ENCODE peak calls at places on chromosomes 3 and 15, in eight cellular contexts. One of them, this sample, is unnamed. For H3K4me1 and H3K36me3, the result is how much of the 10 kb centered on the place peaks cover.

GRCh38 chr3:87082806-87083440 is 92.0 kb upstream of the VGLL3 start:
- DNase-seq in cardiac muscle cell: peak
- DNase-seq in IMR-90: peak
- DNase-seq in tibial artery: no peak
- DNase-seq in SJSA1: no peak
- DNase-seq in body of pancreas: peak
- DNase-seq in gastrocnemius medialis: no peak
- DNase-seq in spleen: no peak
- DNase-seq in this sample: no peak

GRCh38 chr3:66472313-66473134 is 28.3 kb downstream of the LRIG1 start:
- DNase-seq in cardiac muscle cell: no peak
- DNase-seq in IMR-90: peak
- DNase-seq in tibial artery: no peak
- DNase-seq in SJSA1: peak
- DNase-seq in body of pancreas: no peak
- DNase-seq in gastrocnemius medialis: peak
- DNase-seq in spleen: no peak
- DNase-seq in this sample: no peak

GRCh38 chr15:25850154-25851111 is 12.7 kb downstream of the ATP10A start:
- DNase-seq in cardiac muscle cell: peak
- DNase-seq in IMR-90: peak
- DNase-seq in tibial artery: peak
- DNase-seq in SJSA1: peak
- DNase-seq in body of pancreas: peak
- DNase-seq in gastrocnemius medialis: peak
- DNase-seq in spleen: peak
- DNase-seq in this sample: peak

GRCh38 chr3:114764056-114764492 is 383.0 kb downstream of the ZBTB20 start:
- DNase-seq in cardiac muscle cell: no peak
- DNase-seq in IMR-90: peak
- DNase-seq in tibial artery: no peak
- DNase-seq in SJSA1: no peak
- DNase-seq in body of pancreas: no peak
- DNase-seq in gastrocnemius medialis: no peak
- DNase-seq in spleen: no peak
- DNase-seq in this sample: no peak

GRCh38 chr3:181486496-181486895 is 225.2 kb upstream of the SOX2 start:
- DNase-seq in cardiac muscle cell: no peak
- DNase-seq in IMR-90: no peak
- DNase-seq in tibial artery: no peak
- DNase-seq in SJSA1: no peak
- DNase-seq in body of pancreas: no peak
- DNase-seq in gastrocnemius medialis: no peak
- DNase-seq in spleen: no peak
- DNase-seq in this sample: no peak

GRCh38 chr15:90351479-90352108 is 490 bp upstream of the ZNF774 start:
- DNase-seq in cardiac muscle cell: no peak
- DNase-seq in IMR-90: no peak
- DNase-seq in tibial artery: peak
- DNase-seq in SJSA1: no peak
- DNase-seq in body of pancreas: no peak
- DNase-seq in gastrocnemius medialis: no peak
- DNase-seq in spleen: peak
- DNase-seq in this sample: peak

GRCh38 chr3:184085389-184085852 is 11.4 kb upstream of the HTR3E start:
- DNase-seq in cardiac muscle cell: no peak
- DNase-seq in IMR-90: peak
- DNase-seq in tibial artery: no peak
- DNase-seq in SJSA1: no peak
- DNase-seq in body of pancreas: no peak
- DNase-seq in gastrocnemius medialis: no peak
- DNase-seq in spleen: no peak
- DNase-seq in this sample: no peak

GRCh38 chr15:73755481-73755880 is 2.3 kb upstream of the INSYN1 start:
- DNase-seq in cardiac muscle cell: no peak
- DNase-seq in IMR-90: no peak
- DNase-seq in tibial artery: no peak
- DNase-seq in SJSA1: no peak
- DNase-seq in body of pancreas: no peak
- DNase-seq in gastrocnemius medialis: no peak
- DNase-seq in spleen: no peak
- DNase-seq in this sample: no peak

GRCh38 chr15:91852741-91853500 is 587 bp upstream of the SLCO3A1 start:
- DNase-seq in cardiac muscle cell: peak
- DNase-seq in IMR-90: peak
- DNase-seq in tibial artery: peak
- DNase-seq in SJSA1: peak
- DNase-seq in body of pancreas: peak
- DNase-seq in gastrocnemius medialis: peak
- DNase-seq in spleen: peak
- DNase-seq in this sample: peak

DNA sequence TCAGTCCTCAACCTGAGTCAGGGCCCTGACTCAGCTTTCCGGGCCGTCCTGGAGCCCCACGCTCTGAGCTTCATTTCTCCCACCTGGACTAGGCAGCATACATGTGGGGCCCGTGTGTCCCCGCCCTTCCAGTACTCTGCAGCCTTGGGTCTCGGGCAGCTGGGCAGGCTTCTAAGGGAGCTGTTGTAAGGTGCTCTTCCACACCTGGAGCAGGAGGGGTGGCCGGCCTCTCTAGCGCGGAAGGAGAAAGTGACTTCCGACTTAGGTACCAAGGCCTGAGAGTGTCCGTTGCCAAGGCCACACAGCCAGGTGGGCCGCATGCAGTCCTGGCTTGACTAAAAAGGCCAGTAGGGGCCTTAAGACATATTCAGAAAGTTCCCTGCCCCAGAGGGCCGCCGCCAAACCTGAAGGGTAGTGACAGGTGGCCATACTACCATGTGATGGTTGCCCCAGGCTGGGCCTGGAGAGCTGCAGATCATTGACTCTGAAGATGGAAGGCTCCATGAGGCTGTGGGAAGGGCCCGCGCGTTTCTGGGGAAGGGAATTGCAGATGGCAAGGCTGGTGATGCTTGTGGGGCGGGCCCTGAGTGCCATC is 9.4 kb upstream of the SEMA3B start:
- DNase-seq in cardiac muscle cell: no peak
- DNase-seq in IMR-90: no peak
- DNase-seq in tibial artery: no peak
- DNase-seq in SJSA1: no peak
- DNase-seq in body of pancreas: no peak
- DNase-seq in gastrocnemius medialis: no peak
- DNase-seq in spleen: no peak
- DNase-seq in this sample: no peak
- H3K4me1 ChIP-seq in cardiac muscle cell: under half
- H3K4me1 ChIP-seq in IMR-90: under half
- H3K4me1 ChIP-seq in tibial artery: under half
- H3K4me1 ChIP-seq in SJSA1: under half
- H3K4me1 ChIP-seq in body of pancreas: under half
- H3K4me1 ChIP-seq in gastrocnemius medialis: under half
- H3K4me1 ChIP-seq in spleen: half or more
- H3K4me1 ChIP-seq in this sample: under half

DNA sequence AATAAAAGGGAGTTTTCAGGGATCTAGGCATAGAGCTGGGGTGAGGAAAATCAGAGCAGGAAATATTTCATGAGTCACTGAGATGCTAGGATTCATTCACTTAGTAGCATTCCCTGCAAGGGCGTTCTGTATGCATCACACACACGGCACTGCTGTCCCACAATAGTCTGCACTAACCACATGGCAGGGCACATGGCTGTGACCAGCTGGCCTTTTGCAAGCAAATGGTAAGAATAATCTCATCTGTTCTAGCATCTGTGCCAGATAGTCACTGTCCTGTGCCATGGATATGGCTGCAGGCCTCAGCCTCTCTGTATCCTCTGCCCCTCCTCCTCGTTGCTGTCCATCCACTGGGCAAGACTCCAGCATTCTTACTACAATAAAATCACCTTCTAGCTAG is 37.8 kb downstream of the BOC start:
- DNase-seq in cardiac muscle cell: no peak
- DNase-seq in IMR-90: peak
- DNase-seq in tibial artery: no peak
- DNase-seq in SJSA1: no peak
- DNase-seq in body of pancreas: peak
- DNase-seq in gastrocnemius medialis: no peak
- DNase-seq in spleen: no peak
- DNase-seq in this sample: no peak
- H3K27ac ChIP-seq in cardiac muscle cell: no peak
- H3K27ac ChIP-seq in IMR-90: no peak
- H3K27ac ChIP-seq in tibial artery: peak
- H3K27ac ChIP-seq in SJSA1: no peak
- H3K27ac ChIP-seq in body of pancreas: no peak
- H3K27ac ChIP-seq in gastrocnemius medialis: peak
- H3K27ac ChIP-seq in spleen: peak
- H3K27ac ChIP-seq in this sample: no peak

GRCh38 chr15:74802862-74803447 is 9.7 kb upstream of the LMAN1L start:
- DNase-seq in cardiac muscle cell: no peak
- DNase-seq in IMR-90: no peak
- DNase-seq in tibial artery: no peak
- DNase-seq in SJSA1: no peak
- DNase-seq in body of pancreas: no peak
- DNase-seq in gastrocnemius medialis: no peak
- DNase-seq in spleen: no peak
- DNase-seq in this sample: no peak
- H3K36me3 ChIP-seq in cardiac muscle cell: under half
- H3K36me3 ChIP-seq in IMR-90: under half
- H3K36me3 ChIP-seq in tibial artery: under half
- H3K36me3 ChIP-seq in SJSA1: under half
- H3K36me3 ChIP-seq in body of pancreas: under half
- H3K36me3 ChIP-seq in gastrocnemius medialis: under half
- H3K36me3 ChIP-seq in spleen: under half
- H3K36me3 ChIP-seq in this sample: under half

GRCh38 chr15:44726136-44726535 is 10.2 kb upstream of the TRIM69 start:
- DNase-seq in cardiac muscle cell: no peak
- DNase-seq in IMR-90: no peak
- DNase-seq in tibial artery: no peak
- DNase-seq in SJSA1: no peak
- DNase-seq in body of pancreas: no peak
- DNase-seq in gastrocnemius medialis: no peak
- DNase-seq in spleen: no peak
- DNase-seq in this sample: no peak
- H3K4me1 ChIP-seq in cardiac muscle cell: under half
- H3K4me1 ChIP-seq in IMR-90: under half
- H3K4me1 ChIP-seq in tibial artery: under half
- H3K4me1 ChIP-seq in SJSA1: under half
- H3K4me1 ChIP-seq in body of pancreas: under half
- H3K4me1 ChIP-seq in gastrocnemius medialis: under half
- H3K4me1 ChIP-seq in spleen: half or more
- H3K4me1 ChIP-seq in this sample: under half

GRCh38 chr3:10554746-10555145 is 49.4 kb upstream of the ATP2B2 start:
- DNase-seq in cardiac muscle cell: no peak
- DNase-seq in IMR-90: no peak
- DNase-seq in tibial artery: no peak
- DNase-seq in SJSA1: no peak
- DNase-seq in body of pancreas: no peak
- DNase-seq in gastrocnemius medialis: no peak
- DNase-seq in spleen: no peak
- DNase-seq in this sample: no peak

GRCh38 chr3:10556312-10556711 is 50.9 kb upstream of the ATP2B2 start:
- DNase-seq in cardiac muscle cell: no peak
- DNase-seq in IMR-90: no peak
- DNase-seq in tibial artery: no peak
- DNase-seq in SJSA1: no peak
- DNase-seq in body of pancreas: no peak
- DNase-seq in gastrocnemius medialis: no peak
- DNase-seq in spleen: no peak
- DNase-seq in this sample: no peak

GRCh38 chr3:10554236-10554611 is 48.8 kb upstream of the ATP2B2 start:
- DNase-seq in cardiac muscle cell: no peak
- DNase-seq in IMR-90: no peak
- DNase-seq in tibial artery: no peak
- DNase-seq in SJSA1: no peak
- DNase-seq in body of pancreas: no peak
- DNase-seq in gastrocnemius medialis: no peak
- DNase-seq in spleen: no peak
- DNase-seq in this sample: no peak

GRCh38 chr3:10553586-10554235 is 48.3 kb upstream of the ATP2B2 start:
- DNase-seq in cardiac muscle cell: no peak
- DNase-seq in IMR-90: no peak
- DNase-seq in tibial artery: no peak
- DNase-seq in SJSA1: no peak
- DNase-seq in body of pancreas: no peak
- DNase-seq in gastrocnemius medialis: no peak
- DNase-seq in spleen: no peak
- DNase-seq in this sample: no peak

GRCh38 chr3:10555263-10555662 is 49.9 kb upstream of the ATP2B2 start:
- DNase-seq in cardiac muscle cell: no peak
- DNase-seq in IMR-90: no peak
- DNase-seq in tibial artery: no peak
- DNase-seq in SJSA1: no peak
- DNase-seq in body of pancreas: no peak
- DNase-seq in gastrocnemius medialis: no peak
- DNase-seq in spleen: no peak
- DNase-seq in this sample: no peak
- H3K27ac ChIP-seq in cardiac muscle cell: no peak
- H3K27ac ChIP-seq in IMR-90: no peak
- H3K27ac ChIP-seq in tibial artery: no peak
- H3K27ac ChIP-seq in SJSA1: no peak
- H3K27ac ChIP-seq in body of pancreas: no peak
- H3K27ac ChIP-seq in gastrocnemius medialis: no peak
- H3K27ac ChIP-seq in spleen: no peak
- H3K27ac ChIP-seq in this sample: no peak

This sample was measured in left lung.